ENCODE peak calls at places on chromosomes 12 and 14, in five cellular contexts. One of them, this sample, is unnamed.

GRCh38 chr12:66695130-66695529 is 16.3 kb upstream of the GRIP1 start:
- DNase-seq in activated CD4-positive, alpha-beta T cell treated with anti-CD3 and anti-CD28 coated beads for 36 hours: no peak
- DNase-seq in mammary epithelial cell: no peak
- DNase-seq in NCI-H345: peak
- DNase-seq in C1 segment of cervical spinal cord: no peak
- DNase-seq in this sample: no peak

GRCh38 chr12:110007874-110008273 is 8.6 kb downstream of the ANKRD13A start:
- DNase-seq in activated CD4-positive, alpha-beta T cell treated with anti-CD3 and anti-CD28 coated beads for 36 hours: no peak
- DNase-seq in mammary epithelial cell: no peak
- DNase-seq in NCI-H345: no peak
- DNase-seq in C1 segment of cervical spinal cord: no peak
- DNase-seq in this sample: no peak

GRCh38 chr12:96195845-96196451 is 1.8 kb downstream of the ELK3 start:
- DNase-seq in activated CD4-positive, alpha-beta T cell treated with anti-CD3 and anti-CD28 coated beads for 36 hours: peak
- DNase-seq in mammary epithelial cell: peak
- DNase-seq in NCI-H345: no peak
- DNase-seq in C1 segment of cervical spinal cord: no peak
- DNase-seq in this sample: no peak

GRCh38 chr12:53676715-53677611 is 1.1 kb upstream of the ATP5MC2 start:
- DNase-seq in activated CD4-positive, alpha-beta T cell treated with anti-CD3 and anti-CD28 coated beads for 36 hours: peak
- DNase-seq in mammary epithelial cell: no peak
- DNase-seq in NCI-H345: no peak
- DNase-seq in C1 segment of cervical spinal cord: peak
- DNase-seq in this sample: no peak

GRCh38 chr14:96189288-96189711 is 15.3 kb upstream of the BDKRB2 start:
- DNase-seq in activated CD4-positive, alpha-beta T cell treated with anti-CD3 and anti-CD28 coated beads for 36 hours: no peak
- DNase-seq in mammary epithelial cell: no peak
- DNase-seq in NCI-H345: no peak
- DNase-seq in C1 segment of cervical spinal cord: no peak
- DNase-seq in this sample: no peak

GRCh38 chr12:121796855-121797751 is 3.6 kb upstream of the RHOF start:
- DNase-seq in activated CD4-positive, alpha-beta T cell treated with anti-CD3 and anti-CD28 coated beads for 36 hours: no peak
- DNase-seq in mammary epithelial cell: peak
- DNase-seq in NCI-H345: peak
- DNase-seq in C1 segment of cervical spinal cord: peak
- DNase-seq in this sample: no peak

GRCh38 chr12:90287585-90287984 is 578.9 kb upstream of the ATP2B1 start:
- DNase-seq in activated CD4-positive, alpha-beta T cell treated with anti-CD3 and anti-CD28 coated beads for 36 hours: no peak
- DNase-seq in mammary epithelial cell: no peak
- DNase-seq in NCI-H345: no peak
- DNase-seq in C1 segment of cervical spinal cord: no peak
- DNase-seq in this sample: no peak

GRCh38 chr14:30266290-30266689 is 292.7 kb upstream of the G2E3 start:
- DNase-seq in activated CD4-positive, alpha-beta T cell treated with anti-CD3 and anti-CD28 coated beads for 36 hours: no peak
- DNase-seq in mammary epithelial cell: no peak
- DNase-seq in NCI-H345: no peak
- DNase-seq in C1 segment of cervical spinal cord: no peak
- DNase-seq in this sample: no peak

GRCh38 chr14:66476964-66477363 is 9.2 kb upstream of the CCDC196 start:
- DNase-seq in activated CD4-positive, alpha-beta T cell treated with anti-CD3 and anti-CD28 coated beads for 36 hours: no peak
- DNase-seq in mammary epithelial cell: peak
- DNase-seq in NCI-H345: no peak
- DNase-seq in C1 segment of cervical spinal cord: no peak
- DNase-seq in this sample: no peak

GRCh38 chr14:25231006-25231405 is 181.1 kb upstream of the STXBP6 start:
- DNase-seq in activated CD4-positive, alpha-beta T cell treated with anti-CD3 and anti-CD28 coated beads for 36 hours: no peak
- DNase-seq in mammary epithelial cell: no peak
- DNase-seq in NCI-H345: peak
- DNase-seq in C1 segment of cervical spinal cord: no peak
- DNase-seq in this sample: no peak

GRCh38 chr14:36021926-36022325 is 154.6 kb downstream of the PTCSC3 start:
- DNase-seq in activated CD4-positive, alpha-beta T cell treated with anti-CD3 and anti-CD28 coated beads for 36 hours: no peak
- DNase-seq in mammary epithelial cell: no peak
- DNase-seq in NCI-H345: no peak
- DNase-seq in C1 segment of cervical spinal cord: no peak
- DNase-seq in this sample: no peak

GRCh38 chr12:53983580-53984572 is 1.1 kb upstream of the HOXC10 start:
- DNase-seq in activated CD4-positive, alpha-beta T cell treated with anti-CD3 and anti-CD28 coated beads for 36 hours: no peak
- DNase-seq in mammary epithelial cell: no peak
- DNase-seq in NCI-H345: no peak
- DNase-seq in C1 segment of cervical spinal cord: no peak
- DNase-seq in this sample: no peak

GRCh38 chr14:31208546-31209424 is 1.2 kb upstream of the HECTD1 start:
- DNase-seq in activated CD4-positive, alpha-beta T cell treated with anti-CD3 and anti-CD28 coated beads for 36 hours: peak
- DNase-seq in mammary epithelial cell: no peak
- DNase-seq in NCI-H345: peak
- DNase-seq in C1 segment of cervical spinal cord: no peak
- DNase-seq in this sample: no peak

GRCh38 chr14:71003156-71003555 is 95.9 kb downstream of the PCNX1 start:
- DNase-seq in activated CD4-positive, alpha-beta T cell treated with anti-CD3 and anti-CD28 coated beads for 36 hours: no peak
- DNase-seq in mammary epithelial cell: no peak
- DNase-seq in NCI-H345: no peak
- DNase-seq in C1 segment of cervical spinal cord: no peak
- DNase-seq in this sample: no peak

GRCh38 chr14:36580856-36581831 is 1.3 kb downstream of the NKX2-8 start:
- DNase-seq in activated CD4-positive, alpha-beta T cell treated with anti-CD3 and anti-CD28 coated beads for 36 hours: peak
- DNase-seq in mammary epithelial cell: peak
- DNase-seq in NCI-H345: peak
- DNase-seq in C1 segment of cervical spinal cord: no peak
- DNase-seq in this sample: peak

GRCh38 chr12:113673524-113674238 is 202.0 kb upstream of the LHX5 start:
- DNase-seq in activated CD4-positive, alpha-beta T cell treated with anti-CD3 and anti-CD28 coated beads for 36 hours: no peak
- DNase-seq in mammary epithelial cell: no peak
- DNase-seq in NCI-H345: no peak
- DNase-seq in C1 segment of cervical spinal cord: no peak
- DNase-seq in this sample: no peak

GRCh38 chr12:65826513-65827171 is 2.4 kb downstream of the HMGA2 start:
- DNase-seq in activated CD4-positive, alpha-beta T cell treated with anti-CD3 and anti-CD28 coated beads for 36 hours: no peak
- DNase-seq in mammary epithelial cell: peak
- DNase-seq in NCI-H345: no peak
- DNase-seq in C1 segment of cervical spinal cord: no peak
- DNase-seq in this sample: no peak

GRCh38 chr14:30389134-30389900 is 169.6 kb upstream of the G2E3 start:
- DNase-seq in activated CD4-positive, alpha-beta T cell treated with anti-CD3 and anti-CD28 coated beads for 36 hours: peak
- DNase-seq in mammary epithelial cell: peak
- DNase-seq in NCI-H345: no peak
- DNase-seq in C1 segment of cervical spinal cord: peak
- DNase-seq in this sample: peak

GRCh38 chr14:33432407-33433023 is 493.8 kb downstream of the NPAS3 start:
- DNase-seq in activated CD4-positive, alpha-beta T cell treated with anti-CD3 and anti-CD28 coated beads for 36 hours: peak
- DNase-seq in mammary epithelial cell: peak
- DNase-seq in NCI-H345: peak
- DNase-seq in C1 segment of cervical spinal cord: no peak
- DNase-seq in this sample: no peak

GRCh38 chr12:93373847-93374723 is 3.6 kb upstream of the NUDT4 start:
- DNase-seq in activated CD4-positive, alpha-beta T cell treated with anti-CD3 and anti-CD28 coated beads for 36 hours: no peak
- DNase-seq in mammary epithelial cell: no peak
- DNase-seq in NCI-H345: no peak
- DNase-seq in C1 segment of cervical spinal cord: no peak
- DNase-seq in this sample: no peak

GRCh38 chr14:104350463-104351185 is 212.2 kb downstream of the KIF26A start:
- DNase-seq in activated CD4-positive, alpha-beta T cell treated with anti-CD3 and anti-CD28 coated beads for 36 hours: no peak
- DNase-seq in mammary epithelial cell: no peak
- DNase-seq in NCI-H345: peak
- DNase-seq in C1 segment of cervical spinal cord: peak
- DNase-seq in this sample: no peak

GRCh38 chr12:131250028-131250950 is 296.6 kb downstream of the ADGRD1 start:
- DNase-seq in activated CD4-positive, alpha-beta T cell treated with anti-CD3 and anti-CD28 coated beads for 36 hours: no peak
- DNase-seq in mammary epithelial cell: no peak
- DNase-seq in NCI-H345: peak
- DNase-seq in C1 segment of cervical spinal cord: no peak
- DNase-seq in this sample: no peak

GRCh38 chr12:90211017-90211416 is 502.4 kb upstream of the ATP2B1 start:
- DNase-seq in activated CD4-positive, alpha-beta T cell treated with anti-CD3 and anti-CD28 coated beads for 36 hours: no peak
- DNase-seq in mammary epithelial cell: peak
- DNase-seq in NCI-H345: no peak
- DNase-seq in C1 segment of cervical spinal cord: no peak
- DNase-seq in this sample: peak

GRCh38 chr14:60514378-60515243 is 5.7 kb downstream of the SIX6 start:
- DNase-seq in activated CD4-positive, alpha-beta T cell treated with anti-CD3 and anti-CD28 coated beads for 36 hours: peak
- DNase-seq in mammary epithelial cell: no peak
- DNase-seq in NCI-H345: peak
- DNase-seq in C1 segment of cervical spinal cord: no peak
- DNase-seq in this sample: no peak

GRCh38 chr14:30888480-30889243 is 14.3 kb downstream of the COCH start:
- DNase-seq in activated CD4-positive, alpha-beta T cell treated with anti-CD3 and anti-CD28 coated beads for 36 hours: no peak
- DNase-seq in mammary epithelial cell: no peak
- DNase-seq in NCI-H345: no peak
- DNase-seq in C1 segment of cervical spinal cord: no peak
- DNase-seq in this sample: no peak

GRCh38 chr14:103811189-103811588 is 36.2 kb downstream of the PPP1R13B start:
- DNase-seq in activated CD4-positive, alpha-beta T cell treated with anti-CD3 and anti-CD28 coated beads for 36 hours: no peak
- DNase-seq in mammary epithelial cell: no peak
- DNase-seq in NCI-H345: no peak
- DNase-seq in C1 segment of cervical spinal cord: no peak
- DNase-seq in this sample: no peak

GRCh38 chr14:63853831-63854293 is 1.1 kb downstream of the SYNE2 start:
- DNase-seq in activated CD4-positive, alpha-beta T cell treated with anti-CD3 and anti-CD28 coated beads for 36 hours: peak
- DNase-seq in mammary epithelial cell: peak
- DNase-seq in NCI-H345: peak
- DNase-seq in C1 segment of cervical spinal cord: no peak
- DNase-seq in this sample: peak

GRCh38 chr14:31057701-31058364 is 31.7 kb upstream of the STRN3 start:
- DNase-seq in activated CD4-positive, alpha-beta T cell treated with anti-CD3 and anti-CD28 coated beads for 36 hours: no peak
- DNase-seq in mammary epithelial cell: no peak
- DNase-seq in NCI-H345: no peak
- DNase-seq in C1 segment of cervical spinal cord: no peak
- DNase-seq in this sample: no peak

GRCh38 chr12:122203301-122203967 is at the start of gene B3GNT4:
- DNase-seq in activated CD4-positive, alpha-beta T cell treated with anti-CD3 and anti-CD28 coated beads for 36 hours: peak
- DNase-seq in mammary epithelial cell: peak
- DNase-seq in NCI-H345: peak
- DNase-seq in C1 segment of cervical spinal cord: no peak
- DNase-seq in this sample: no peak

GRCh38 chr12:116610971-116611541 is 51.9 kb downstream of the MAP1LC3B2 start:
- DNase-seq in activated CD4-positive, alpha-beta T cell treated with anti-CD3 and anti-CD28 coated beads for 36 hours: no peak
- DNase-seq in mammary epithelial cell: no peak
- DNase-seq in NCI-H345: no peak
- DNase-seq in C1 segment of cervical spinal cord: no peak
- DNase-seq in this sample: no peak

GRCh38 chr12:114636723-114637480 is 47.1 kb downstream of the TBX3 start:
- DNase-seq in activated CD4-positive, alpha-beta T cell treated with anti-CD3 and anti-CD28 coated beads for 36 hours: no peak
- DNase-seq in mammary epithelial cell: peak
- DNase-seq in NCI-H345: no peak
- DNase-seq in C1 segment of cervical spinal cord: no peak
- DNase-seq in this sample: no peak

GRCh38 chr14:89165189-89165809 is 251.7 kb downstream of the FOXN3 start:
- DNase-seq in activated CD4-positive, alpha-beta T cell treated with anti-CD3 and anti-CD28 coated beads for 36 hours: no peak
- DNase-seq in mammary epithelial cell: no peak
- DNase-seq in NCI-H345: no peak
- DNase-seq in C1 segment of cervical spinal cord: peak
- DNase-seq in this sample: no peak

GRCh38 chr14:54435500-54435981 is 5.6 kb downstream of the CNIH1 start:
- DNase-seq in activated CD4-positive, alpha-beta T cell treated with anti-CD3 and anti-CD28 coated beads for 36 hours: peak
- DNase-seq in mammary epithelial cell: peak
- DNase-seq in NCI-H345: no peak
- DNase-seq in C1 segment of cervical spinal cord: no peak
- DNase-seq in this sample: peak

GRCh38 chr14:42214981-42215491 is 608.4 kb downstream of the LRFN5 start:
- DNase-seq in activated CD4-positive, alpha-beta T cell treated with anti-CD3 and anti-CD28 coated beads for 36 hours: no peak
- DNase-seq in mammary epithelial cell: peak
- DNase-seq in NCI-H345: no peak
- DNase-seq in C1 segment of cervical spinal cord: no peak
- DNase-seq in this sample: peak

GRCh38 chr14:69716483-69717187 is 50.3 kb upstream of the SRSF5 start:
- DNase-seq in activated CD4-positive, alpha-beta T cell treated with anti-CD3 and anti-CD28 coated beads for 36 hours: peak
- DNase-seq in mammary epithelial cell: peak
- DNase-seq in NCI-H345: no peak
- DNase-seq in C1 segment of cervical spinal cord: no peak
- DNase-seq in this sample: peak

GRCh38 chr12:80939231-80939950 is 1.7 kb upstream of the LIN7A start:
- DNase-seq in activated CD4-positive, alpha-beta T cell treated with anti-CD3 and anti-CD28 coated beads for 36 hours: no peak
- DNase-seq in mammary epithelial cell: no peak
- DNase-seq in NCI-H345: peak
- DNase-seq in C1 segment of cervical spinal cord: no peak
- DNase-seq in this sample: no peak

GRCh38 chr12:128745772-128746689 is 77.7 kb downstream of the SLC15A4 start:
- DNase-seq in activated CD4-positive, alpha-beta T cell treated with anti-CD3 and anti-CD28 coated beads for 36 hours: no peak
- DNase-seq in mammary epithelial cell: no peak
- DNase-seq in NCI-H345: no peak
- DNase-seq in C1 segment of cervical spinal cord: no peak
- DNase-seq in this sample: no peak

This sample was measured in epithelial cell of prostate.